ENCODE peak calls at places on chromosomes 3 and 15, in eight cellular contexts. Y is activated CD4-positive, CD25-positive, alpha-beta regulatory T cell treated with anti-CD3 and anti-CD28 coated beads, Interleukin-2, amount 50 U/mL, for 16 hours; B is glomerular endothelial cell; C is left ventricle myocardium superior; H is naive thymus-derived CD4-positive, alpha-beta T cell; R is LHCN-M2; Q is activated T-cell treated with anti-CD3 and anti-CD28 coated beads, Interleukin-2, amount 50 U/mL, for 1 hour; Z is KBM-7. G is an unnamed sample.

GRCh38 chr3:42116466-42116865 is 25.3 kb downstream of the TRAK1 start:
- DNase-seq in Y (no peak), B (no peak), C (no peak), H (no peak), R (no peak), Q (no peak), Z (no peak), G (no peak)

GRCh38 chr15:70098461-70099166 is 897 bp upstream of the TLE3 start:
- DNase-seq in Y (no peak), B (no peak), C (peak), H (peak), R (no peak), Q (peak), Z (no peak), G (peak)

GRCh38 chr3:180680097-180680430 is 775 bp upstream of the CCDC39 start:
- DNase-seq in Y (no peak), B (peak), C (no peak), H (peak), R (peak), Q (peak), Z (peak), G (no peak)

GRCh38 chr15:91435108-91435507 is 335.1 kb downstream of the SV2B start:
- DNase-seq in Y (no peak), B (no peak), C (no peak), H (no peak), R (no peak), Q (no peak), Z (no peak), G (no peak)

GRCh38 chr3:153232737-153233330 is 70.8 kb downstream of the RAP2B start:
- DNase-seq in Y (no peak), B (no peak), C (no peak), H (no peak), R (peak), Q (no peak), Z (no peak), G (no peak)

GRCh38 chr3:24640330-24640877 is 145.8 kb upstream of the THRB start:
- DNase-seq in Y (no peak), B (peak), C (no peak), H (no peak), R (peak), Q (no peak), Z (peak), G (no peak)

GRCh38 chr3:51311055-51311454 is 74.0 kb upstream of the MANF start:
- DNase-seq in Y (no peak), B (no peak), C (no peak), H (peak), R (peak), Q (no peak), Z (peak), G (no peak)

GRCh38 chr3:142735462-142735861 is 11.6 kb downstream of the TRPC1 start:
- DNase-seq in Y (no peak), B (no peak), C (no peak), H (no peak), R (no peak), Q (no peak), Z (no peak), G (no peak)

GRCh38 chr3:72694398-72694797 is 153.8 kb downstream of the SHQ1 start:
- DNase-seq in Y (no peak), B (no peak), C (no peak), H (no peak), R (no peak), Q (no peak), Z (no peak), G (no peak)

GRCh38 chr3:96619475-96619874 is 194.9 kb upstream of the EPHA6 start:
- DNase-seq in Y (no peak), B (no peak), C (no peak), H (no peak), R (no peak), Q (no peak), Z (peak), G (no peak)

GRCh38 chr15:78211189-78211921 is 23.0 kb downstream of the ACSBG1 start:
- DNase-seq in Y (no peak), B (no peak), C (no peak), H (no peak), R (no peak), Q (no peak), Z (no peak), G (no peak)

GRCh38 chr3:9744162-9744561 is 5.6 kb upstream of the OGG1 start:
- DNase-seq in Y (no peak), B (no peak), C (no peak), H (no peak), R (no peak), Q (no peak), Z (no peak), G (no peak)

GRCh38 chr3:157956850-157957249 is 149.4 kb downstream of the SHOX2 start:
- DNase-seq in Y (no peak), B (no peak), C (no peak), H (no peak), R (no peak), Q (no peak), Z (no peak), G (no peak)

GRCh38 chr3:156469456-156469855 is 85.5 kb downstream of the SSR3 start:
- DNase-seq in Y (no peak), B (no peak), C (no peak), H (no peak), R (no peak), Q (no peak), Z (no peak), G (no peak)

GRCh38 chr3:156181509-156181908 is 61.1 kb downstream of the KCNAB1 start:
- DNase-seq in Y (no peak), B (no peak), C (no peak), H (no peak), R (peak), Q (no peak), Z (no peak), G (no peak)

GRCh38 chr15:38536201-38536676 is 28.4 kb downstream of the RASGRP1 start:
- DNase-seq in Y (no peak), B (no peak), C (peak), H (no peak), R (peak), Q (no peak), Z (no peak), G (peak)

GRCh38 chr3:153246805-153247204 is 84.8 kb downstream of the RAP2B start:
- DNase-seq in Y (no peak), B (no peak), C (no peak), H (no peak), R (peak), Q (no peak), Z (no peak), G (no peak)

GRCh38 chr15:75200765-75201608 is 695 bp upstream of the C15orf39 start:
- DNase-seq in Y (peak), B (no peak), C (peak), H (peak), R (peak), Q (peak), Z (peak), G (no peak)

GRCh38 chr15:85771781-85772445 is 22.8 kb downstream of the KLHL25 start:
- DNase-seq in Y (no peak), B (no peak), C (peak), H (no peak), R (no peak), Q (no peak), Z (no peak), G (peak)

GRCh38 chr3:133167340-133168024 is 129.3 kb downstream of the TMEM108 start:
- DNase-seq in Y (no peak), B (no peak), C (no peak), H (no peak), R (no peak), Q (no peak), Z (no peak), G (no peak)

GRCh38 chr15:95883064-95883463 is 447.4 kb upstream of the NR2F2 start:
- DNase-seq in Y (no peak), B (no peak), C (no peak), H (no peak), R (no peak), Q (no peak), Z (no peak), G (no peak)

GRCh38 chr3:20323307-20323927 is 137.4 kb upstream of the SGO1 start:
- DNase-seq in Y (no peak), B (no peak), C (no peak), H (no peak), R (no peak), Q (no peak), Z (no peak), G (no peak)

GRCh38 chr3:49013738-49014660 is 4.4 kb downstream of the DALRD3 start:
- DNase-seq in Y (no peak), B (no peak), C (no peak), H (no peak), R (peak), Q (peak), Z (peak), G (no peak)

GRCh38 chr3:99842826-99843589 is 25.3 kb downstream of the CMSS1 start:
- DNase-seq in Y (no peak), B (no peak), C (no peak), H (no peak), R (peak), Q (no peak), Z (peak), G (no peak)

GRCh38 chr15:88401972-88402656 is 65.1 kb downstream of the MRPL46 start:
- DNase-seq in Y (no peak), B (no peak), C (peak), H (no peak), R (peak), Q (no peak), Z (peak), G (peak)

GRCh38 chr3:64058592-64058991 is 35.3 kb upstream of the PSMD6 start:
- DNase-seq in Y (no peak), B (no peak), C (no peak), H (no peak), R (no peak), Q (no peak), Z (no peak), G (no peak)